ENCODE peak calls at places on chromosome 17, in seven cellular contexts. One of them, this sample, is unnamed.

GRCh38 chr17:62737513-62737912 is 70.6 kb downstream of the MARCHF10 start:
- DNase-seq in fibroblast of the aortic adventitia: no peak
- DNase-seq in endodermal cell: peak
- DNase-seq in stimulated activated CD4-positive, alpha-beta T cell treated with anti-CD3 and anti-CD28 coated beads, Interleukin-4, amount 100 ng/mL, for 24 hours: peak
- DNase-seq in Kasumi-1: no peak
- DNase-seq in memory B cell: no peak
- DNase-seq in OCI-LY7: no peak
- DNase-seq in this sample: no peak

GRCh38 chr17:29514792-29515191 is 52.0 kb downstream of the ABHD15 start:
- DNase-seq in fibroblast of the aortic adventitia: peak
- DNase-seq in endodermal cell: no peak
- DNase-seq in stimulated activated CD4-positive, alpha-beta T cell treated with anti-CD3 and anti-CD28 coated beads, Interleukin-4, amount 100 ng/mL, for 24 hours: no peak
- DNase-seq in Kasumi-1: no peak
- DNase-seq in memory B cell: no peak
- DNase-seq in OCI-LY7: no peak
- DNase-seq in this sample: peak

GRCh38 chr17:37726891-37727780 is 17.7 kb downstream of the HNF1B start:
- DNase-seq in fibroblast of the aortic adventitia: no peak
- DNase-seq in endodermal cell: no peak
- DNase-seq in stimulated activated CD4-positive, alpha-beta T cell treated with anti-CD3 and anti-CD28 coated beads, Interleukin-4, amount 100 ng/mL, for 24 hours: no peak
- DNase-seq in Kasumi-1: no peak
- DNase-seq in memory B cell: no peak
- DNase-seq in OCI-LY7: no peak
- DNase-seq in this sample: no peak

GRCh38 chr17:80959330-80960036 is 32.2 kb upstream of the CHMP6 start:
- DNase-seq in fibroblast of the aortic adventitia: peak
- DNase-seq in endodermal cell: no peak
- DNase-seq in stimulated activated CD4-positive, alpha-beta T cell treated with anti-CD3 and anti-CD28 coated beads, Interleukin-4, amount 100 ng/mL, for 24 hours: no peak
- DNase-seq in Kasumi-1: no peak
- DNase-seq in memory B cell: no peak
- DNase-seq in OCI-LY7: no peak
- DNase-seq in this sample: peak

GRCh38 chr17:31744541-31744951 is 114.5 kb downstream of the COPRS start:
- DNase-seq in fibroblast of the aortic adventitia: peak
- DNase-seq in endodermal cell: no peak
- DNase-seq in stimulated activated CD4-positive, alpha-beta T cell treated with anti-CD3 and anti-CD28 coated beads, Interleukin-4, amount 100 ng/mL, for 24 hours: no peak
- DNase-seq in Kasumi-1: no peak
- DNase-seq in memory B cell: no peak
- DNase-seq in OCI-LY7: no peak
- DNase-seq in this sample: peak

GRCh38 chr17:15981208-15981607 is 18.3 kb downstream of the ZSWIM7 start:
- DNase-seq in fibroblast of the aortic adventitia: no peak
- DNase-seq in endodermal cell: no peak
- DNase-seq in stimulated activated CD4-positive, alpha-beta T cell treated with anti-CD3 and anti-CD28 coated beads, Interleukin-4, amount 100 ng/mL, for 24 hours: peak
- DNase-seq in Kasumi-1: no peak
- DNase-seq in memory B cell: no peak
- DNase-seq in OCI-LY7: peak
- DNase-seq in this sample: no peak

GRCh38 chr17:68719431-68719830 is 118.3 kb upstream of the FAM20A start:
- DNase-seq in fibroblast of the aortic adventitia: peak
- DNase-seq in endodermal cell: no peak
- DNase-seq in stimulated activated CD4-positive, alpha-beta T cell treated with anti-CD3 and anti-CD28 coated beads, Interleukin-4, amount 100 ng/mL, for 24 hours: no peak
- DNase-seq in Kasumi-1: no peak
- DNase-seq in memory B cell: no peak
- DNase-seq in OCI-LY7: no peak
- DNase-seq in this sample: peak

GRCh38 chr17:40320771-40321501 is 12.0 kb downstream of the RARA start:
- DNase-seq in fibroblast of the aortic adventitia: peak
- DNase-seq in endodermal cell: peak
- DNase-seq in stimulated activated CD4-positive, alpha-beta T cell treated with anti-CD3 and anti-CD28 coated beads, Interleukin-4, amount 100 ng/mL, for 24 hours: no peak
- DNase-seq in Kasumi-1: no peak
- DNase-seq in memory B cell: no peak
- DNase-seq in OCI-LY7: no peak
- DNase-seq in this sample: peak

GRCh38 chr17:21119247-21119944 is 7.4 kb upstream of the DHRS7B start:
- DNase-seq in fibroblast of the aortic adventitia: peak
- DNase-seq in endodermal cell: peak
- DNase-seq in stimulated activated CD4-positive, alpha-beta T cell treated with anti-CD3 and anti-CD28 coated beads, Interleukin-4, amount 100 ng/mL, for 24 hours: peak
- DNase-seq in Kasumi-1: peak
- DNase-seq in memory B cell: peak
- DNase-seq in OCI-LY7: peak
- DNase-seq in this sample: peak

GRCh38 chr17:76130473-76130872 is 10.6 kb downstream of the FOXJ1 start:
- DNase-seq in fibroblast of the aortic adventitia: no peak
- DNase-seq in endodermal cell: peak
- DNase-seq in stimulated activated CD4-positive, alpha-beta T cell treated with anti-CD3 and anti-CD28 coated beads, Interleukin-4, amount 100 ng/mL, for 24 hours: no peak
- DNase-seq in Kasumi-1: no peak
- DNase-seq in memory B cell: no peak
- DNase-seq in OCI-LY7: no peak
- DNase-seq in this sample: no peak

GRCh38 chr17:42456223-42457106 is 2.2 kb upstream of the ATP6V0A1 start:
- DNase-seq in fibroblast of the aortic adventitia: peak
- DNase-seq in endodermal cell: no peak
- DNase-seq in stimulated activated CD4-positive, alpha-beta T cell treated with anti-CD3 and anti-CD28 coated beads, Interleukin-4, amount 100 ng/mL, for 24 hours: peak
- DNase-seq in Kasumi-1: peak
- DNase-seq in memory B cell: no peak
- DNase-seq in OCI-LY7: peak
- DNase-seq in this sample: peak

GRCh38 chr17:67390646-67391480 is 13.8 kb downstream of the PITPNC1 start:
- DNase-seq in fibroblast of the aortic adventitia: peak
- DNase-seq in endodermal cell: no peak
- DNase-seq in stimulated activated CD4-positive, alpha-beta T cell treated with anti-CD3 and anti-CD28 coated beads, Interleukin-4, amount 100 ng/mL, for 24 hours: peak
- DNase-seq in Kasumi-1: no peak
- DNase-seq in memory B cell: no peak
- DNase-seq in OCI-LY7: no peak
- DNase-seq in this sample: peak

GRCh38 chr17:16930571-16931317 is 41.2 kb downstream of the TNFRSF13B start:
- DNase-seq in fibroblast of the aortic adventitia: no peak
- DNase-seq in endodermal cell: no peak
- DNase-seq in stimulated activated CD4-positive, alpha-beta T cell treated with anti-CD3 and anti-CD28 coated beads, Interleukin-4, amount 100 ng/mL, for 24 hours: no peak
- DNase-seq in Kasumi-1: no peak
- DNase-seq in memory B cell: no peak
- DNase-seq in OCI-LY7: no peak
- DNase-seq in this sample: no peak

GRCh38 chr17:19288453-19288852 is 51.3 kb downstream of the EPN2 start:
- DNase-seq in fibroblast of the aortic adventitia: no peak
- DNase-seq in endodermal cell: peak
- DNase-seq in stimulated activated CD4-positive, alpha-beta T cell treated with anti-CD3 and anti-CD28 coated beads, Interleukin-4, amount 100 ng/mL, for 24 hours: no peak
- DNase-seq in Kasumi-1: no peak
- DNase-seq in memory B cell: no peak
- DNase-seq in OCI-LY7: no peak
- DNase-seq in this sample: no peak

GRCh38 chr17:40251576-40251975 is 32.5 kb downstream of the WIPF2 start:
- DNase-seq in fibroblast of the aortic adventitia: peak
- DNase-seq in endodermal cell: no peak
- DNase-seq in stimulated activated CD4-positive, alpha-beta T cell treated with anti-CD3 and anti-CD28 coated beads, Interleukin-4, amount 100 ng/mL, for 24 hours: no peak
- DNase-seq in Kasumi-1: peak
- DNase-seq in memory B cell: no peak
- DNase-seq in OCI-LY7: no peak
- DNase-seq in this sample: peak

GRCh38 chr17:81539961-81540675 is 11.9 kb downstream of the FSCN2 start:
- DNase-seq in fibroblast of the aortic adventitia: no peak
- DNase-seq in endodermal cell: no peak
- DNase-seq in stimulated activated CD4-positive, alpha-beta T cell treated with anti-CD3 and anti-CD28 coated beads, Interleukin-4, amount 100 ng/mL, for 24 hours: no peak
- DNase-seq in Kasumi-1: no peak
- DNase-seq in memory B cell: no peak
- DNase-seq in OCI-LY7: no peak
- DNase-seq in this sample: no peak

GRCh38 chr17:76014100-76014924 is 12.8 kb downstream of the EVPL start:
- DNase-seq in fibroblast of the aortic adventitia: peak
- DNase-seq in endodermal cell: peak
- DNase-seq in stimulated activated CD4-positive, alpha-beta T cell treated with anti-CD3 and anti-CD28 coated beads, Interleukin-4, amount 100 ng/mL, for 24 hours: peak
- DNase-seq in Kasumi-1: peak
- DNase-seq in memory B cell: peak
- DNase-seq in OCI-LY7: peak
- DNase-seq in this sample: peak

GRCh38 chr17:45793999-45794540 is 9.9 kb downstream of the CRHR1 start:
- DNase-seq in fibroblast of the aortic adventitia: no peak
- DNase-seq in endodermal cell: no peak
- DNase-seq in stimulated activated CD4-positive, alpha-beta T cell treated with anti-CD3 and anti-CD28 coated beads, Interleukin-4, amount 100 ng/mL, for 24 hours: no peak
- DNase-seq in Kasumi-1: no peak
- DNase-seq in memory B cell: no peak
- DNase-seq in OCI-LY7: no peak
- DNase-seq in this sample: no peak

GRCh38 chr17:75491680-75492079 is 23.7 kb downstream of the CASKIN2 start:
- DNase-seq in fibroblast of the aortic adventitia: no peak
- DNase-seq in endodermal cell: no peak
- DNase-seq in stimulated activated CD4-positive, alpha-beta T cell treated with anti-CD3 and anti-CD28 coated beads, Interleukin-4, amount 100 ng/mL, for 24 hours: no peak
- DNase-seq in Kasumi-1: no peak
- DNase-seq in memory B cell: no peak
- DNase-seq in OCI-LY7: no peak
- DNase-seq in this sample: no peak

GRCh38 chr17:45366049-45366448 is 49.2 kb upstream of the MAP3K14 start:
- DNase-seq in fibroblast of the aortic adventitia: no peak
- DNase-seq in endodermal cell: peak
- DNase-seq in stimulated activated CD4-positive, alpha-beta T cell treated with anti-CD3 and anti-CD28 coated beads, Interleukin-4, amount 100 ng/mL, for 24 hours: no peak
- DNase-seq in Kasumi-1: no peak
- DNase-seq in memory B cell: no peak
- DNase-seq in OCI-LY7: no peak
- DNase-seq in this sample: no peak

GRCh38 chr17:14052886-14053615 is 16.3 kb upstream of the COX10 start:
- DNase-seq in fibroblast of the aortic adventitia: peak
- DNase-seq in endodermal cell: no peak
- DNase-seq in stimulated activated CD4-positive, alpha-beta T cell treated with anti-CD3 and anti-CD28 coated beads, Interleukin-4, amount 100 ng/mL, for 24 hours: no peak
- DNase-seq in Kasumi-1: no peak
- DNase-seq in memory B cell: no peak
- DNase-seq in OCI-LY7: no peak
- DNase-seq in this sample: peak

GRCh38 chr17:66649818-66650489 is 185.0 kb upstream of the CACNG5 start:
- DNase-seq in fibroblast of the aortic adventitia: no peak
- DNase-seq in endodermal cell: no peak
- DNase-seq in stimulated activated CD4-positive, alpha-beta T cell treated with anti-CD3 and anti-CD28 coated beads, Interleukin-4, amount 100 ng/mL, for 24 hours: no peak
- DNase-seq in Kasumi-1: no peak
- DNase-seq in memory B cell: no peak
- DNase-seq in OCI-LY7: no peak
- DNase-seq in this sample: no peak

GRCh38 chr17:82710499-82711232 is 5.8 kb upstream of the FN3KRP start:
- DNase-seq in fibroblast of the aortic adventitia: no peak
- DNase-seq in endodermal cell: no peak
- DNase-seq in stimulated activated CD4-positive, alpha-beta T cell treated with anti-CD3 and anti-CD28 coated beads, Interleukin-4, amount 100 ng/mL, for 24 hours: no peak
- DNase-seq in Kasumi-1: no peak
- DNase-seq in memory B cell: no peak
- DNase-seq in OCI-LY7: peak
- DNase-seq in this sample: no peak

GRCh38 chr17:17275991-17276390 is 5.1 kb downstream of the COPS3 start:
- DNase-seq in fibroblast of the aortic adventitia: no peak
- DNase-seq in endodermal cell: peak
- DNase-seq in stimulated activated CD4-positive, alpha-beta T cell treated with anti-CD3 and anti-CD28 coated beads, Interleukin-4, amount 100 ng/mL, for 24 hours: no peak
- DNase-seq in Kasumi-1: peak
- DNase-seq in memory B cell: no peak
- DNase-seq in OCI-LY7: no peak
- DNase-seq in this sample: no peak

GRCh38 chr17:66348605-66349165 is 46.3 kb downstream of the PRKCA start:
- DNase-seq in fibroblast of the aortic adventitia: peak
- DNase-seq in endodermal cell: no peak
- DNase-seq in stimulated activated CD4-positive, alpha-beta T cell treated with anti-CD3 and anti-CD28 coated beads, Interleukin-4, amount 100 ng/mL, for 24 hours: peak
- DNase-seq in Kasumi-1: peak
- DNase-seq in memory B cell: no peak
- DNase-seq in OCI-LY7: no peak
- DNase-seq in this sample: peak

GRCh38 chr17:3885970-3886369 is 6.9 kb downstream of the CAMKK1 start:
- DNase-seq in fibroblast of the aortic adventitia: peak
- DNase-seq in endodermal cell: peak
- DNase-seq in stimulated activated CD4-positive, alpha-beta T cell treated with anti-CD3 and anti-CD28 coated beads, Interleukin-4, amount 100 ng/mL, for 24 hours: no peak
- DNase-seq in Kasumi-1: no peak
- DNase-seq in memory B cell: no peak
- DNase-seq in OCI-LY7: no peak
- DNase-seq in this sample: peak

GRCh38 chr17:79922161-79922569 is 82.9 kb upstream of the CBX4 start:
- DNase-seq in fibroblast of the aortic adventitia: no peak
- DNase-seq in endodermal cell: no peak
- DNase-seq in stimulated activated CD4-positive, alpha-beta T cell treated with anti-CD3 and anti-CD28 coated beads, Interleukin-4, amount 100 ng/mL, for 24 hours: no peak
- DNase-seq in Kasumi-1: no peak
- DNase-seq in memory B cell: no peak
- DNase-seq in OCI-LY7: no peak
- DNase-seq in this sample: no peak

GRCh38 chr17:18270046-18270850 is 9.8 kb downstream of the MIEF2 start:
- DNase-seq in fibroblast of the aortic adventitia: no peak
- DNase-seq in endodermal cell: peak
- DNase-seq in stimulated activated CD4-positive, alpha-beta T cell treated with anti-CD3 and anti-CD28 coated beads, Interleukin-4, amount 100 ng/mL, for 24 hours: no peak
- DNase-seq in Kasumi-1: no peak
- DNase-seq in memory B cell: no peak
- DNase-seq in OCI-LY7: no peak
- DNase-seq in this sample: no peak

GRCh38 chr17:21352221-21352980 is 23.8 kb upstream of the KCNJ12 start:
- DNase-seq in fibroblast of the aortic adventitia: no peak
- DNase-seq in endodermal cell: peak
- DNase-seq in stimulated activated CD4-positive, alpha-beta T cell treated with anti-CD3 and anti-CD28 coated beads, Interleukin-4, amount 100 ng/mL, for 24 hours: no peak
- DNase-seq in Kasumi-1: no peak
- DNase-seq in memory B cell: no peak
- DNase-seq in OCI-LY7: no peak
- DNase-seq in this sample: no peak

GRCh38 chr17:17938388-17939107 is 33.7 kb downstream of the TOM1L2 start:
- DNase-seq in fibroblast of the aortic adventitia: no peak
- DNase-seq in endodermal cell: no peak
- DNase-seq in stimulated activated CD4-positive, alpha-beta T cell treated with anti-CD3 and anti-CD28 coated beads, Interleukin-4, amount 100 ng/mL, for 24 hours: no peak
- DNase-seq in Kasumi-1: no peak
- DNase-seq in memory B cell: no peak
- DNase-seq in OCI-LY7: no peak
- DNase-seq in this sample: no peak

GRCh38 chr17:76353004-76353598 is 615 bp downstream of the PRPSAP1 start:
- DNase-seq in fibroblast of the aortic adventitia: no peak
- DNase-seq in endodermal cell: peak
- DNase-seq in stimulated activated CD4-positive, alpha-beta T cell treated with anti-CD3 and anti-CD28 coated beads, Interleukin-4, amount 100 ng/mL, for 24 hours: peak
- DNase-seq in Kasumi-1: no peak
- DNase-seq in memory B cell: peak
- DNase-seq in OCI-LY7: peak
- DNase-seq in this sample: no peak

GRCh38 chr17:8140058-8140412 is 12.2 kb downstream of the PER1 start:
- DNase-seq in fibroblast of the aortic adventitia: no peak
- DNase-seq in endodermal cell: no peak
- DNase-seq in stimulated activated CD4-positive, alpha-beta T cell treated with anti-CD3 and anti-CD28 coated beads, Interleukin-4, amount 100 ng/mL, for 24 hours: no peak
- DNase-seq in Kasumi-1: no peak
- DNase-seq in memory B cell: no peak
- DNase-seq in OCI-LY7: no peak
- DNase-seq in this sample: no peak

GRCh38 chr17:4849011-4849536 is 15.9 kb downstream of the MINK1 start:
- DNase-seq in fibroblast of the aortic adventitia: peak
- DNase-seq in endodermal cell: peak
- DNase-seq in stimulated activated CD4-positive, alpha-beta T cell treated with anti-CD3 and anti-CD28 coated beads, Interleukin-4, amount 100 ng/mL, for 24 hours: no peak
- DNase-seq in Kasumi-1: no peak
- DNase-seq in memory B cell: no peak
- DNase-seq in OCI-LY7: no peak
- DNase-seq in this sample: no peak

GRCh38 chr17:74455025-74455585 is 11.3 kb upstream of the CD300A start:
- DNase-seq in fibroblast of the aortic adventitia: no peak
- DNase-seq in endodermal cell: no peak
- DNase-seq in stimulated activated CD4-positive, alpha-beta T cell treated with anti-CD3 and anti-CD28 coated beads, Interleukin-4, amount 100 ng/mL, for 24 hours: no peak
- DNase-seq in Kasumi-1: no peak
- DNase-seq in memory B cell: no peak
- DNase-seq in OCI-LY7: peak
- DNase-seq in this sample: no peak

GRCh38 chr17:11608396-11608795 is 10.1 kb downstream of the DNAH9 start:
- DNase-seq in fibroblast of the aortic adventitia: no peak
- DNase-seq in endodermal cell: no peak
- DNase-seq in stimulated activated CD4-positive, alpha-beta T cell treated with anti-CD3 and anti-CD28 coated beads, Interleukin-4, amount 100 ng/mL, for 24 hours: no peak
- DNase-seq in Kasumi-1: no peak
- DNase-seq in memory B cell: no peak
- DNase-seq in OCI-LY7: no peak
- DNase-seq in this sample: peak

GRCh38 chr17:78132086-78132676 is 1.6 kb downstream of the TMC8 start:
- DNase-seq in fibroblast of the aortic adventitia: no peak
- DNase-seq in endodermal cell: peak
- DNase-seq in stimulated activated CD4-positive, alpha-beta T cell treated with anti-CD3 and anti-CD28 coated beads, Interleukin-4, amount 100 ng/mL, for 24 hours: peak
- DNase-seq in Kasumi-1: peak
- DNase-seq in memory B cell: peak
- DNase-seq in OCI-LY7: peak
- DNase-seq in this sample: no peak

GRCh38 chr17:42833771-42834422 is 700 bp downstream of the PSME3 start:
- DNase-seq in fibroblast of the aortic adventitia: no peak
- DNase-seq in endodermal cell: no peak
- DNase-seq in stimulated activated CD4-positive, alpha-beta T cell treated with anti-CD3 and anti-CD28 coated beads, Interleukin-4, amount 100 ng/mL, for 24 hours: no peak
- DNase-seq in Kasumi-1: no peak
- DNase-seq in memory B cell: no peak
- DNase-seq in OCI-LY7: no peak
- DNase-seq in this sample: no peak

GRCh38 chr17:35368086-35368824 is 5.2 kb downstream of the SLFN11 start:
- DNase-seq in fibroblast of the aortic adventitia: peak
- DNase-seq in endodermal cell: no peak
- DNase-seq in stimulated activated CD4-positive, alpha-beta T cell treated with anti-CD3 and anti-CD28 coated beads, Interleukin-4, amount 100 ng/mL, for 24 hours: no peak
- DNase-seq in Kasumi-1: peak
- DNase-seq in memory B cell: peak
- DNase-seq in OCI-LY7: peak
- DNase-seq in this sample: no peak